ENCODE peak calls at places on chromosomes 1 and 21, in four cellular contexts. One of them, this sample, is unnamed.

GRCh38 chr1:94807742-94808491 is 12.2 kb upstream of the SLC44A3 start:
- DNase-seq in choroid plexus epithelial cell: peak
- DNase-seq in fibroblast of villous mesenchyme: peak
- DNase-seq in upper lobe of right lung: no peak
- DNase-seq in this sample: no peak

GRCh38 chr1:108200627-108201106 is 524 bp upstream of the SLC25A24 start:
- DNase-seq in choroid plexus epithelial cell: peak
- DNase-seq in upper lobe of right lung: no peak
- DNase-seq in fibroblast of villous mesenchyme: peak
- DNase-seq in this sample: peak

GRCh38 chr21:14215971-14216621 is at the start of gene RBM11:
- DNase-seq in upper lobe of right lung: peak
- DNase-seq in fibroblast of villous mesenchyme: peak
- DNase-seq in choroid plexus epithelial cell: peak
- DNase-seq in this sample: peak

GRCh38 chr1:22641247-22641646 is 2.2 kb upstream of the C1QC start:
- DNase-seq in upper lobe of right lung: no peak
- DNase-seq in choroid plexus epithelial cell: no peak
- DNase-seq in fibroblast of villous mesenchyme: no peak
- DNase-seq in this sample: no peak

GRCh38 chr1:184965889-184966860 is 8.1 kb downstream of the NIBAN1 start:
- DNase-seq in choroid plexus epithelial cell: peak
- DNase-seq in upper lobe of right lung: no peak
- DNase-seq in fibroblast of villous mesenchyme: peak
- DNase-seq in this sample: no peak

GRCh38 chr1:197664391-197664790 is 110.9 kb downstream of the DENND1B start:
- DNase-seq in upper lobe of right lung: no peak
- DNase-seq in fibroblast of villous mesenchyme: no peak
- DNase-seq in choroid plexus epithelial cell: no peak
- DNase-seq in this sample: no peak

GRCh38 chr1:110620250-110620615 is 14.1 kb upstream of the KCNA2 start:
- DNase-seq in choroid plexus epithelial cell: no peak
- DNase-seq in upper lobe of right lung: no peak
- DNase-seq in fibroblast of villous mesenchyme: no peak
- DNase-seq in this sample: no peak

GRCh38 chr1:6386371-6386949 is 7.1 kb downstream of the ACOT7 start:
- DNase-seq in fibroblast of villous mesenchyme: peak
- DNase-seq in upper lobe of right lung: no peak
- DNase-seq in choroid plexus epithelial cell: peak
- DNase-seq in this sample: peak

GRCh38 chr21:45244799-45245340 is 42.8 kb downstream of the POFUT2 start:
- DNase-seq in upper lobe of right lung: no peak
- DNase-seq in fibroblast of villous mesenchyme: no peak
- DNase-seq in choroid plexus epithelial cell: no peak
- DNase-seq in this sample: no peak

GRCh38 chr1:92845908-92846307 is 14.1 kb downstream of the RPL5 start:
- DNase-seq in upper lobe of right lung: no peak
- DNase-seq in choroid plexus epithelial cell: no peak
- DNase-seq in fibroblast of villous mesenchyme: no peak
- DNase-seq in this sample: no peak

GRCh38 chr1:163166886-163167555 is 35.7 kb downstream of the RGS5 start:
- DNase-seq in fibroblast of villous mesenchyme: peak
- DNase-seq in upper lobe of right lung: no peak
- DNase-seq in choroid plexus epithelial cell: no peak
- DNase-seq in this sample: no peak

GRCh38 chr1:93567255-93567918 is 114.2 kb downstream of the BCAR3 start:
- DNase-seq in fibroblast of villous mesenchyme: peak
- DNase-seq in choroid plexus epithelial cell: peak
- DNase-seq in upper lobe of right lung: no peak
- DNase-seq in this sample: peak

GRCh38 chr1:159229486-159229885 is 24.8 kb downstream of the ACKR1 start:
- DNase-seq in upper lobe of right lung: no peak
- DNase-seq in fibroblast of villous mesenchyme: no peak
- DNase-seq in choroid plexus epithelial cell: no peak
- DNase-seq in this sample: no peak

GRCh38 chr1:241459186-241459802 is 60.3 kb downstream of the FH start:
- DNase-seq in upper lobe of right lung: no peak
- DNase-seq in fibroblast of villous mesenchyme: no peak
- DNase-seq in choroid plexus epithelial cell: no peak
- DNase-seq in this sample: no peak

GRCh38 chr1:204072951-204073836 is at the start of gene SOX13:
- DNase-seq in upper lobe of right lung: peak
- DNase-seq in fibroblast of villous mesenchyme: peak
- DNase-seq in choroid plexus epithelial cell: peak
- DNase-seq in this sample: peak

GRCh38 chr1:86938450-86938849 is 24.0 kb downstream of the HS2ST1 start:
- DNase-seq in upper lobe of right lung: no peak
- DNase-seq in choroid plexus epithelial cell: no peak
- DNase-seq in fibroblast of villous mesenchyme: no peak
- DNase-seq in this sample: no peak

GRCh38 chr1:235075121-235075954 is 53.3 kb downstream of the TOMM20 start:
- DNase-seq in choroid plexus epithelial cell: peak
- DNase-seq in upper lobe of right lung: peak
- DNase-seq in fibroblast of villous mesenchyme: peak
- DNase-seq in this sample: peak

GRCh38 chr1:5596651-5597050 is 395.6 kb downstream of the NPHP4 start:
- DNase-seq in upper lobe of right lung: no peak
- DNase-seq in choroid plexus epithelial cell: no peak
- DNase-seq in fibroblast of villous mesenchyme: no peak
- DNase-seq in this sample: no peak

GRCh38 chr1:214427871-214428277 is 123.5 kb downstream of the PTPN14 start:
- DNase-seq in upper lobe of right lung: no peak
- DNase-seq in fibroblast of villous mesenchyme: peak
- DNase-seq in choroid plexus epithelial cell: peak
- DNase-seq in this sample: peak

GRCh38 chr1:156571261-156571958 is 955 bp downstream of the IQGAP3 start:
- DNase-seq in upper lobe of right lung: no peak
- DNase-seq in fibroblast of villous mesenchyme: peak
- DNase-seq in choroid plexus epithelial cell: peak
- DNase-seq in this sample: peak

GRCh38 chr1:169460193-169460833 is 25.4 kb downstream of the SLC19A2 start:
- DNase-seq in upper lobe of right lung: peak
- DNase-seq in fibroblast of villous mesenchyme: peak
- DNase-seq in choroid plexus epithelial cell: peak
- DNase-seq in this sample: peak

DNA sequence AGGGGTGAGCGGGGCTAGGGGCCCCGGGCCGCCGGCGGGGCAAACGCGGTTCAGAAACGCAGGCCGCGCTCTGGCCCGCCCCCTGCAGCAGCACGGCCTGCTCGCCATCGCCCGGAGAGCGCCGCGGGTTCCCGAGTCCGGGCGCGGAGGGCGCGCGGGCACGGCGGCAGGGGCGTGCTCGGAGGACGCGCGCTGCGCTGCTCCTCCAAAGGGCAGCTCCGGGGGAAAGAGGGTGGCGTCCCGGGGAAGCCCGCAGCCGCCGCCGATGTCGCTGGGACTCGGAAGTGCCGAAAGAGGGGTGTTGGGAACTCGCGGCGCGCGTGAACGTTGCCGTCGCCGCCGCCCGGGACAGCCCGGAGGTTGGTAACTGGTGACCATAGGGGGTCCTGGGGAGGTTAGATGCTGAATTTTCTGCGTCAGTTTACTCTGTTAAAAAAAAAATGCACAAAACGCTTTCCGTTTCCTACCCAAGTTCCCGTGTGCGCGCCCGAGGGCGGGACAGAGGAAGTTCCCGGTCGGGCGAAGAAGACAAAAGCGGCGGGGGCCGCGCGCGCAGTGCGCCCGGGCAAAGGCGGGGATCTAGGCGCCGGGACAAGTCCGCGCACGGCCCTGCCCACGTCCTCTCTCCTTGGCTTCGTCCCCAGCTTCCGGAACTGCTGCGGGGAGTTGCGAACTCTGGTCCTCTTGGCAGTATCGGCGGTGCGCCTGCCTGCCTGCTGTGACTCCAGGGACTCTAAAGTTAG is at the start of gene HHAT:
- DNase-seq in choroid plexus epithelial cell: peak
- DNase-seq in fibroblast of villous mesenchyme: peak
- DNase-seq in upper lobe of right lung: peak
- DNase-seq in this sample: peak
- TF ChIP-seq CTCF in choroid plexus epithelial cell: no peak
- TF ChIP-seq CTCF in fibroblast of villous mesenchyme: no peak
- TF ChIP-seq CTCF in upper lobe of right lung: peak
- TF ChIP-seq CTCF in this sample: no peak

GRCh38 chr1:46489638-46490602 is at the start of gene DMBX1:
- DNase-seq in upper lobe of right lung: peak
- DNase-seq in choroid plexus epithelial cell: no peak
- DNase-seq in fibroblast of villous mesenchyme: no peak
- DNase-seq in this sample: no peak
- H3K4me3 ChIP-seq in upper lobe of right lung: peak
- H3K4me3 ChIP-seq in choroid plexus epithelial cell: no peak
- H3K4me3 ChIP-seq in fibroblast of villous mesenchyme: no peak
- H3K4me3 ChIP-seq in this sample: no peak

GRCh38 chr21:40841524-40842196 is 5.3 kb downstream of the DSCAM start:
- DNase-seq in choroid plexus epithelial cell: no peak
- DNase-seq in upper lobe of right lung: peak
- DNase-seq in fibroblast of villous mesenchyme: no peak
- DNase-seq in this sample: no peak
- TF ChIP-seq CTCF in choroid plexus epithelial cell: no peak
- TF ChIP-seq CTCF in upper lobe of right lung: peak
- TF ChIP-seq CTCF in fibroblast of villous mesenchyme: no peak
- TF ChIP-seq CTCF in this sample: no peak

DNA sequence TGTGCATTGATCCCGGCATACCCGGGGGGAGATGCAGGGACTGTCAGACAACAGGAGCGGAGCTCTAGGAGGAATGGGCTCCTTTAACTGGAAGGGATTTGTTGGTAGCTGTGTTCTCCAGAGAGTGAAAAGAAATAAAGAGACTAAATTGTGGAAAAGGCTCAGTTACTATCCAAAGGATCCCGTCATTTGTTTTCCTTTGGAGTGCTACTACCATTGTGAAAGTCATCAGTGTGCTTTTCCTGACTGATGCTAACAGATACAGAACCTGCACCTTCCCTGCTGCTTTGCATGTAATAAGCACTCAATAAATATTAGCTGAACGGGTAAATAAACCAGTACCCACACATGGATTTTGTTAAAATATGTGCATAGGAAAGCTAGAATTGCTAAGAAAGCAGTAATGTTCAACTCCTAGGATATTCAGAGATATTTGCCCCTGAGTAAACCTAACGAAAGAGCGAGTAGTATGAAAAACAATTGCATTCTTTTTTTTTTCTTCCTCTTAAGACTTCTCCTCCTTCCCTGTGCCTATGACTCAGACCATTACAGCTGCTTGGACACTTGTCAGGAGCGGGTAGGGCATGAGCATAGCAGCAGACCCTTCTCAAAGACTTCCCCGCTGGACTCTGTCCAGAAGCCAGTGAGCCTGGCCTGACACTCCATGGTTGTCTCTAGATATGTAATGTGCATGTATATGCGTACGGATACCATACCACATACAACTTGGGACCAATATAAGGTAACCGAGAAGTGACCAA is 41.6 kb downstream of the PTGFRN start:
- DNase-seq in fibroblast of villous mesenchyme: peak
- DNase-seq in choroid plexus epithelial cell: peak
- DNase-seq in upper lobe of right lung: no peak
- DNase-seq in this sample: peak
- H3K4me3 ChIP-seq in fibroblast of villous mesenchyme: no peak
- H3K4me3 ChIP-seq in choroid plexus epithelial cell: no peak
- H3K4me3 ChIP-seq in upper lobe of right lung: no peak
- H3K4me3 ChIP-seq in this sample: peak

DNA sequence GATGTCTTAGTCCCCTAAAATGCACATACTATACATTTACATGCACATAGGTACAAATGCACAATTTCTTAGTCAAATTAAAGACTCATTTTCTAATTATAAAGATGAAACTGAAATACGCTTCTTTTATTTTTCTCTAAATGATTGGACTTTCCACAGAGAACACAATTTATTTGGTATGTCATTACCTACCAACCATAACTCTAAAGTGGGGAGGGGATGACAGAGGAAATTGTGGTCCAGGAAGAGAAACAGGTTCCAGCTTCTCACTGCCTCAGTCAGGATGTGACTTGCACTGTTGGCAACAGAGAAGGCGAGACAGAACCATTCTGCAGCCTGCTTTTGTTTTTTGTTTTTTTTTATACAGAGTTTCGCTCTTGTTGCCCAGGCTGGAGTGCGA is 1189.2 kb downstream of the PLA2G4A start:
- DNase-seq in fibroblast of villous mesenchyme: no peak
- DNase-seq in choroid plexus epithelial cell: no peak
- DNase-seq in upper lobe of right lung: no peak
- DNase-seq in this sample: no peak
- TF ChIP-seq CTCF in fibroblast of villous mesenchyme: no peak
- TF ChIP-seq CTCF in choroid plexus epithelial cell: no peak
- TF ChIP-seq CTCF in upper lobe of right lung: no peak
- TF ChIP-seq CTCF in this sample: no peak

This sample was measured in fibroblast of pulmonary artery.